ENCODE peak calls at places on chromosomes 7 and 10, in eight cellular contexts. One of them, this sample, is unnamed.
A peak's percentile ranks its signal among the peaks of the same experiment; 100 is the strongest.

GRCh38 chr10:22552888-22553378 is 161.4 kb downstream of the PIP4K2A start:
- DNase-seq in IMR-90: peak; percentile 18
- DNase-seq in suprapubic skin: no peak
- DNase-seq in A549: no peak
- DNase-seq in esophagus muscularis mucosa: no peak
- DNase-seq in glutamatergic neuron: no peak
- DNase-seq in right atrium auricular region: no peak
- DNase-seq in tibial nerve: no peak
- DNase-seq in this sample: no peak

GRCh38 chr10:91103384-91104184 is 116.9 kb upstream of the PCGF5 start:
- DNase-seq in right atrium auricular region: no peak
- DNase-seq in glutamatergic neuron: no peak
- DNase-seq in IMR-90: no peak
- DNase-seq in tibial nerve: no peak
- DNase-seq in suprapubic skin: no peak
- DNase-seq in esophagus muscularis mucosa: no peak
- DNase-seq in A549: no peak
- DNase-seq in this sample: no peak

GRCh38 chr7:137932881-137933269 is 69.0 kb downstream of the CREB3L2 start:
- DNase-seq in glutamatergic neuron: no peak
- DNase-seq in tibial nerve: no peak
- DNase-seq in IMR-90: peak; percentile 77
- DNase-seq in esophagus muscularis mucosa: no peak
- DNase-seq in suprapubic skin: no peak
- DNase-seq in right atrium auricular region: no peak
- DNase-seq in A549: peak; percentile 33
- DNase-seq in this sample: no peak

GRCh38 chr7:139866047-139866837 is 37.2 kb downstream of the TBXAS1 start:
- DNase-seq in right atrium auricular region: peak; percentile 5
- DNase-seq in IMR-90: no peak
- DNase-seq in esophagus muscularis mucosa: no peak
- DNase-seq in suprapubic skin: no peak
- DNase-seq in glutamatergic neuron: no peak
- DNase-seq in tibial nerve: no peak
- DNase-seq in A549: no peak
- DNase-seq in this sample: no peak

GRCh38 chr7:44489955-44490350 is 505 bp downstream of the NUDCD3 start:
- DNase-seq in A549: no peak
- DNase-seq in tibial nerve: no peak
- DNase-seq in esophagus muscularis mucosa: no peak
- DNase-seq in IMR-90: peak; percentile 25
- DNase-seq in glutamatergic neuron: no peak
- DNase-seq in right atrium auricular region: no peak
- DNase-seq in suprapubic skin: no peak
- DNase-seq in this sample: no peak

GRCh38 chr7:155457544-155458316 is at the start of gene EN2:
- DNase-seq in suprapubic skin: no peak
- DNase-seq in esophagus muscularis mucosa: no peak
- DNase-seq in A549: no peak
- DNase-seq in IMR-90: no peak
- DNase-seq in glutamatergic neuron: peak; percentile 41
- DNase-seq in tibial nerve: no peak
- DNase-seq in right atrium auricular region: no peak
- DNase-seq in this sample: no peak

GRCh38 chr7:134458341-134458805 is 527 bp downstream of the AKR1B1 start:
- DNase-seq in suprapubic skin: no peak
- DNase-seq in right atrium auricular region: no peak
- DNase-seq in A549: peak; percentile 74
- DNase-seq in tibial nerve: no peak
- DNase-seq in glutamatergic neuron: peak; percentile 78
- DNase-seq in IMR-90: peak; percentile 34
- DNase-seq in esophagus muscularis mucosa: no peak
- DNase-seq in this sample: peak; percentile 69

GRCh38 chr10:70931168-70931805 is 42.9 kb upstream of the PCBD1 start:
- DNase-seq in IMR-90: peak; percentile 37
- DNase-seq in glutamatergic neuron: no peak
- DNase-seq in A549: no peak
- DNase-seq in esophagus muscularis mucosa: no peak
- DNase-seq in suprapubic skin: no peak
- DNase-seq in right atrium auricular region: no peak
- DNase-seq in tibial nerve: no peak
- DNase-seq in this sample: no peak

GRCh38 chr7:67843001-67843400 is 846.4 kb downstream of the TYW1 start:
- DNase-seq in tibial nerve: no peak
- DNase-seq in esophagus muscularis mucosa: no peak
- DNase-seq in right atrium auricular region: no peak
- DNase-seq in suprapubic skin: no peak
- DNase-seq in A549: no peak
- DNase-seq in glutamatergic neuron: no peak
- DNase-seq in IMR-90: no peak
- DNase-seq in this sample: no peak

GRCh38 chr10:32007026-32007425 is 49.2 kb downstream of the KIF5B start:
- DNase-seq in right atrium auricular region: no peak
- DNase-seq in suprapubic skin: no peak
- DNase-seq in tibial nerve: no peak
- DNase-seq in A549: no peak
- DNase-seq in IMR-90: no peak
- DNase-seq in glutamatergic neuron: no peak
- DNase-seq in esophagus muscularis mucosa: no peak
- DNase-seq in this sample: no peak

GRCh38 chr10:57973451-57973850 is 294.2 kb downstream of the IPMK start:
- DNase-seq in tibial nerve: no peak
- DNase-seq in suprapubic skin: no peak
- DNase-seq in glutamatergic neuron: no peak
- DNase-seq in A549: no peak
- DNase-seq in IMR-90: peak; percentile 44
- DNase-seq in esophagus muscularis mucosa: no peak
- DNase-seq in right atrium auricular region: no peak
- DNase-seq in this sample: no peak

GRCh38 chr7:83731154-83731553 is 82.2 kb upstream of the SEMA3E start:
- DNase-seq in IMR-90: no peak
- DNase-seq in A549: no peak
- DNase-seq in right atrium auricular region: no peak
- DNase-seq in glutamatergic neuron: no peak
- DNase-seq in tibial nerve: no peak
- DNase-seq in esophagus muscularis mucosa: no peak
- DNase-seq in suprapubic skin: no peak
- DNase-seq in this sample: no peak

GRCh38 chr10:30553018-30553624 is 76.4 kb downstream of the LYZL2 start:
- DNase-seq in right atrium auricular region: no peak
- DNase-seq in suprapubic skin: no peak
- DNase-seq in A549: no peak
- DNase-seq in esophagus muscularis mucosa: no peak
- DNase-seq in IMR-90: no peak
- DNase-seq in tibial nerve: no peak
- DNase-seq in glutamatergic neuron: peak; percentile 29
- DNase-seq in this sample: no peak

GRCh38 chr7:2936891-2937580 is 92.9 kb upstream of the GNA12 start:
- DNase-seq in IMR-90: no peak
- DNase-seq in suprapubic skin: no peak
- DNase-seq in A549: no peak
- DNase-seq in right atrium auricular region: no peak
- DNase-seq in glutamatergic neuron: no peak
- DNase-seq in tibial nerve: no peak
- DNase-seq in esophagus muscularis mucosa: no peak
- DNase-seq in this sample: no peak

GRCh38 chr7:138890782-138891445 is 90.3 kb downstream of the KIAA1549 start:
- DNase-seq in IMR-90: peak; percentile 22
- DNase-seq in esophagus muscularis mucosa: no peak
- DNase-seq in tibial nerve: peak; percentile 30
- DNase-seq in suprapubic skin: no peak
- DNase-seq in glutamatergic neuron: peak; percentile 73
- DNase-seq in right atrium auricular region: no peak
- DNase-seq in A549: peak; percentile 82
- DNase-seq in this sample: no peak

GRCh38 chr7:33444501-33444900 is 315.1 kb downstream of the BBS9 start:
- DNase-seq in A549: no peak
- DNase-seq in suprapubic skin: no peak
- DNase-seq in esophagus muscularis mucosa: no peak
- DNase-seq in IMR-90: peak; percentile 65
- DNase-seq in tibial nerve: no peak
- DNase-seq in right atrium auricular region: no peak
- DNase-seq in glutamatergic neuron: no peak
- DNase-seq in this sample: no peak

GRCh38 chr7:2645274-2645868 is 13.6 kb downstream of the TTYH3 start:
- DNase-seq in suprapubic skin: no peak
- DNase-seq in A549: no peak
- DNase-seq in tibial nerve: no peak
- DNase-seq in right atrium auricular region: no peak
- DNase-seq in esophagus muscularis mucosa: no peak
- DNase-seq in glutamatergic neuron: no peak
- DNase-seq in IMR-90: no peak
- DNase-seq in this sample: no peak

GRCh38 chr7:55210716-55211115 is 154.4 kb upstream of the LANCL2 start:
- DNase-seq in A549: no peak
- DNase-seq in esophagus muscularis mucosa: no peak
- DNase-seq in right atrium auricular region: no peak
- DNase-seq in tibial nerve: no peak
- DNase-seq in suprapubic skin: no peak
- DNase-seq in IMR-90: peak; percentile 25
- DNase-seq in glutamatergic neuron: no peak
- DNase-seq in this sample: no peak

GRCh38 chr7:135575296-135575695 is 17.6 kb downstream of the NUP205 start:
- DNase-seq in right atrium auricular region: no peak
- DNase-seq in tibial nerve: no peak
- DNase-seq in A549: no peak
- DNase-seq in glutamatergic neuron: no peak
- DNase-seq in suprapubic skin: no peak
- DNase-seq in IMR-90: no peak
- DNase-seq in esophagus muscularis mucosa: no peak
- DNase-seq in this sample: no peak

GRCh38 chr10:43599333-43599732 is 6.9 kb upstream of the ZNF485 start:
- DNase-seq in IMR-90: no peak
- DNase-seq in suprapubic skin: no peak
- DNase-seq in tibial nerve: no peak
- DNase-seq in right atrium auricular region: no peak
- DNase-seq in A549: no peak
- DNase-seq in esophagus muscularis mucosa: peak; percentile 60
- DNase-seq in glutamatergic neuron: no peak
- DNase-seq in this sample: no peak

GRCh38 chr7:88835147-88835728 is 39.7 kb upstream of the TEX47 start:
- DNase-seq in esophagus muscularis mucosa: no peak
- DNase-seq in glutamatergic neuron: no peak
- DNase-seq in suprapubic skin: no peak
- DNase-seq in IMR-90: no peak
- DNase-seq in tibial nerve: no peak
- DNase-seq in right atrium auricular region: no peak
- DNase-seq in A549: peak; percentile 37
- DNase-seq in this sample: no peak

GRCh38 chr10:84375011-84375410 is 46.6 kb downstream of the CCSER2 start:
- DNase-seq in right atrium auricular region: no peak
- DNase-seq in A549: peak; percentile 62
- DNase-seq in IMR-90: peak; percentile 69
- DNase-seq in suprapubic skin: no peak
- DNase-seq in glutamatergic neuron: no peak
- DNase-seq in tibial nerve: no peak
- DNase-seq in esophagus muscularis mucosa: no peak
- DNase-seq in this sample: no peak

GRCh38 chr10:44805461-44806210 is 105.5 kb upstream of the TMEM72 start:
- DNase-seq in glutamatergic neuron: no peak
- DNase-seq in A549: no peak
- DNase-seq in IMR-90: no peak
- DNase-seq in esophagus muscularis mucosa: peak; percentile 89
- DNase-seq in suprapubic skin: no peak
- DNase-seq in right atrium auricular region: no peak
- DNase-seq in tibial nerve: no peak
- DNase-seq in this sample: no peak

GRCh38 chr7:124106575-124106974 is 73.7 kb upstream of the TMEM229A start:
- DNase-seq in IMR-90: no peak
- DNase-seq in esophagus muscularis mucosa: no peak
- DNase-seq in tibial nerve: no peak
- DNase-seq in right atrium auricular region: no peak
- DNase-seq in glutamatergic neuron: no peak
- DNase-seq in suprapubic skin: no peak
- DNase-seq in A549: no peak
- DNase-seq in this sample: no peak

GRCh38 chr7:124100190-124100589 is 67.3 kb upstream of the TMEM229A start:
- DNase-seq in right atrium auricular region: no peak
- DNase-seq in IMR-90: no peak
- DNase-seq in tibial nerve: no peak
- DNase-seq in suprapubic skin: no peak
- DNase-seq in esophagus muscularis mucosa: no peak
- DNase-seq in glutamatergic neuron: no peak
- DNase-seq in A549: no peak
- DNase-seq in this sample: no peak

GRCh38 chr7:124101173-124101768 is 68.4 kb upstream of the TMEM229A start:
- DNase-seq in esophagus muscularis mucosa: no peak
- DNase-seq in glutamatergic neuron: no peak
- DNase-seq in tibial nerve: no peak
- DNase-seq in right atrium auricular region: no peak
- DNase-seq in A549: peak; percentile 31
- DNase-seq in IMR-90: peak; percentile 10
- DNase-seq in suprapubic skin: no peak
- DNase-seq in this sample: no peak
- TF ChIP-seq CTCF in esophagus muscularis mucosa: no peak
- TF ChIP-seq CTCF in glutamatergic neuron: peak; percentile 60
- TF ChIP-seq CTCF in tibial nerve: no peak
- TF ChIP-seq CTCF in right atrium auricular region: peak; percentile 28
- TF ChIP-seq CTCF in A549: peak; percentile 56
- TF ChIP-seq CTCF in IMR-90: peak; percentile 47
- TF ChIP-seq CTCF in suprapubic skin: no peak
- TF ChIP-seq CTCF in this sample: no peak

DNA sequence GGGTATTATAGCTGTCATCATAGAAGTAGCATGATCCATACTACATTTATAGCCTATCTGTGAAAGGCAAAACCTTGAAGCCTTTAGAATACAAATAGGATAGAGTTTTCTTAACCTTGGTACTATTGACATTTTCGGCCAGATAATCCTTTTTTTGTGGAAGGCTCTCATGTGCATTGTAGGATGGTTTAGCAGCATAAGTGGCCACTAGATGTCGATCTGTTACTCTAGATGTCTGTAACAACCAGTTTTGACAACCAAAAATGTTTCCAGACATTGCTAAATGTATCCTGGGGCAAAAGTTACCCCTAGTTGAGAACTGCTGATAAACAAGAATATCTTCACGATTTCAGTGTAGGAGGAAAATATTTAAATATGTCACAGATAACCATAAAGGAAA is 319.4 kb upstream of the GALNT17 start:
- DNase-seq in suprapubic skin: no peak
- DNase-seq in tibial nerve: no peak
- DNase-seq in esophagus muscularis mucosa: no peak
- DNase-seq in A549: no peak
- DNase-seq in glutamatergic neuron: no peak
- DNase-seq in IMR-90: no peak
- DNase-seq in right atrium auricular region: no peak
- DNase-seq in this sample: no peak
- TF ChIP-seq CTCF in suprapubic skin: no peak
- TF ChIP-seq CTCF in tibial nerve: no peak
- TF ChIP-seq CTCF in esophagus muscularis mucosa: no peak
- TF ChIP-seq CTCF in A549: no peak
- TF ChIP-seq CTCF in glutamatergic neuron: no peak
- TF ChIP-seq CTCF in IMR-90: peak; percentile 13
- TF ChIP-seq CTCF in right atrium auricular region: no peak
- TF ChIP-seq CTCF in this sample: no peak

GRCh38 chr7:142153400-142153799 is 41.9 kb downstream of the MGAM2 start:
- DNase-seq in esophagus muscularis mucosa: no peak
- DNase-seq in glutamatergic neuron: peak; percentile 21
- DNase-seq in tibial nerve: no peak
- DNase-seq in suprapubic skin: no peak
- DNase-seq in right atrium auricular region: no peak
- DNase-seq in A549: peak; percentile 47
- DNase-seq in IMR-90: no peak
- DNase-seq in this sample: no peak
- TF ChIP-seq CTCF in esophagus muscularis mucosa: no peak
- TF ChIP-seq CTCF in glutamatergic neuron: peak; percentile 50
- TF ChIP-seq CTCF in tibial nerve: no peak
- TF ChIP-seq CTCF in suprapubic skin: no peak
- TF ChIP-seq CTCF in right atrium auricular region: no peak
- TF ChIP-seq CTCF in A549: peak; percentile 36
- TF ChIP-seq CTCF in IMR-90: no peak
- TF ChIP-seq CTCF in this sample: no peak

GRCh38 chr10:15262036-15262713 is 93.7 kb upstream of the NMT2 start:
- DNase-seq in suprapubic skin: no peak
- DNase-seq in tibial nerve: no peak
- DNase-seq in esophagus muscularis mucosa: no peak
- DNase-seq in right atrium auricular region: peak; percentile 64
- DNase-seq in A549: peak; percentile 21
- DNase-seq in glutamatergic neuron: no peak
- DNase-seq in IMR-90: peak; percentile 20
- DNase-seq in this sample: no peak
- TF ChIP-seq CTCF in suprapubic skin: no peak
- TF ChIP-seq CTCF in tibial nerve: peak; percentile 31
- TF ChIP-seq CTCF in esophagus muscularis mucosa: peak; percentile 25
- TF ChIP-seq CTCF in right atrium auricular region: peak; percentile 60
- TF ChIP-seq CTCF in A549: peak; percentile 18
- TF ChIP-seq CTCF in glutamatergic neuron: peak; percentile 20
- TF ChIP-seq CTCF in IMR-90: no peak
- TF ChIP-seq CTCF in this sample: no peak